ENCODE peak calls at places on chromosomes 3 and 15, in five cellular contexts. T, V, W, G and I are unnamed samples.

GRCh38 chr3:127209840-127210653 is 17.1 kb downstream of the PRR23E start:
- DNase-seq in T (no peak), V (no peak), W (no peak), G (no peak), I (no peak)

GRCh38 chr3:38823722-38824121 is 7.7 kb upstream of the SCN10A start:
- DNase-seq in T (no peak), V (no peak), W (no peak), G (no peak), I (no peak)

GRCh38 chr3:189324538-189325138 is 152.9 kb downstream of the TPRG1 start:
- DNase-seq in T (peak), V (peak), W (peak), G (peak), I (peak)

GRCh38 chr3:150407051-150407817 is 864 bp upstream of the TSC22D2 start:
- DNase-seq in T (no peak), V (no peak), W (peak), G (no peak), I (peak)

GRCh38 chr3:102177075-102177755 is 257.6 kb upstream of the ZPLD1 start:
- DNase-seq in T (no peak), V (no peak), W (no peak), G (no peak), I (no peak)

GRCh38 chr3:98657429-98657828 is 64.0 kb upstream of the CPOX start:
- DNase-seq in T (peak), V (no peak), W (peak), G (no peak), I (no peak)

GRCh38 chr3:176595307-176595706 is 602.0 kb downstream of the TBL1XR1 start:
- DNase-seq in T (no peak), V (peak), W (peak), G (no peak), I (no peak)

GRCh38 chr3:159852821-159853505 is 135.7 kb upstream of the IL12A start:
- DNase-seq in T (peak), V (peak), W (peak), G (no peak), I (peak)

GRCh38 chr15:90650117-90650955 is 66.8 kb upstream of the BLM start:
- DNase-seq in T (no peak), V (peak), W (peak), G (no peak), I (peak)

GRCh38 chr3:7144696-7145308 is 283.9 kb downstream of the GRM7 start:
- DNase-seq in T (no peak), V (no peak), W (no peak), G (no peak), I (peak)
- H3K4me3 ChIP-seq in T (no peak), V (no peak), W (no peak), G (no peak), I (no peak)

GRCh38 chr3:164302622-164303021 is 775.7 kb downstream of the SI start:
- DNase-seq in T (no peak), V (no peak), W (no peak), G (no peak), I (no peak)

GRCh38 chr3:164303894-164304293 is 774.4 kb downstream of the SI start:
- DNase-seq in T (no peak), V (no peak), W (no peak), G (no peak), I (no peak)

DNA sequence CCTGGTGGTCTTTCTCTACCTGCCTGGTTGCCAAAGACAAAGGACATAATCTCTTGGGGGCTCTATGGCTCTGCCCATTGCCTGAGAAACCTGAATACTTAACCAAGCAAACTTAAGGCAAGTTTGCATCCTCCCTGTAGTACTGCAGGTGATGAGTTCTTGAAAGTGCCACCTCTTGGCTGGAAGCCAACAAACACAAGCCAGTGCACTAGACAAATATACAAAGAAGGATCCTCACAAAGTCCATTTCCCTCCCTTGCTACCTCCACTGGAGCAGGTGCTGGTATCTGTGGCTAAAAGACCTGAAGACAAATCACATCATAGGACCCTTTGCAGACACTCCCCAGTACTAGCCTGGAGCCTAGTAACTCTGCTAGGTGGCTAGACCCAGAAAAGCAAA is 772.3 kb downstream of the SI start:
- DNase-seq in T (no peak), V (no peak), W (no peak), G (no peak), I (no peak)
- TF ChIP-seq CTCF in T (no peak), V (no peak), W (no peak), G (no peak), I (no peak)

GRCh38 chr15:46681901-46682300 is 1035.4 kb upstream of the SEMA6D start:
- DNase-seq in T (no peak), V (no peak), W (no peak), G (no peak), I (no peak)

GRCh38 chr15:46677491-46677890 is 1039.8 kb upstream of the SEMA6D start:
- DNase-seq in T (no peak), V (no peak), W (no peak), G (no peak), I (no peak)

DNA sequence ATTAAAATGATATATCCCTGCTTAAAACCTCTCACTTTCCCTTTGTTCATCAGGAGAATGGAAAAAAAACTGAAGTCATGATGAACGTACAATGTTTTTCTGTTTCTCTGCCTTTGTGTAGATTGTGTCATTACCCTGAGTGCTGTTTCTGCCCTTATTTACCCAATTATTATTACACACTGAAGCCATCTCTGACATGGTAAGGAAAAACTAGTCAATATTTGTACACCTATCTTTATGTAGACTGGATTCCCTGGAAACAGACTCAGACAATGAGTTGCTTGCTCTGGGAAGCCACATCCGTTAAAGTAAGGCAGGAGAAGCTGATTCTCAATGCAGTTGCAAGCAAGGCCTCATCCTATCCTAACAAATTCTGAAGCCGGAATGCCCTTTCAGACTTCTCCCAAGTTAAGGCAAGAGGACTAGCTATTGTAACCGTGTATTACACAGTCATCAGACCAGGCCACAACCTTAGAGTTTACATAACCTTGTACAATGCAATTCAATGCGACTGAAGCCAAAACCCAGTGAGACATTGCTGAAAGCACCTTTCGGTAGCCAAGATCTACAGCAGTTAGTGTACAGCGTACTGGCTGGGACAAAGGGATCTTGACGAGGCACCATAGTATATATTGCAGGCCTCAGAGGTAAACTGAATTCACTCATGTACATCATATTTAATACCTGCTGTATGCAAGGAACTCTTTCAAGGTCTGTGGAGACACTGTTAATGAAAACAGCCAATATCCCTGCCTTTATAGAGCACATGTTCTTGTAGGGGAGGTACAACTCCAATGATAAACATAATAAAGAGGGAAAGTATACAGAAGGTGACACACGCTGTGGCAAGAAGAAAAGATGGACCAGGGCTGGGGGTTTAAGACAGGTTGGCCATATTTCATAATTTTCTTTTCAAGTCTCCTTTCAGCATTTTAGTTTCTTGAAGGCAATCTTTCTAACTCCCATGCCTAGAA is 1040.8 kb upstream of the SEMA6D start:
- DNase-seq in T (no peak), V (no peak), W (no peak), G (no peak), I (no peak)
- H3K4me3 ChIP-seq in T (no peak), V (no peak), W (no peak), G (no peak), I (no peak)

GRCh38 chr3:71419369-71419768 is 164.2 kb downstream of the FOXP1 start:
- DNase-seq in T (no peak), V (no peak), W (no peak), G (no peak), I (no peak)

GRCh38 chr3:71428841-71429609 is 154.5 kb downstream of the FOXP1 start:
- DNase-seq in T (peak), V (peak), W (peak), G (no peak), I (peak)

GRCh38 chr3:71421820-71422566 is 161.5 kb downstream of the FOXP1 start:
- DNase-seq in T (no peak), V (no peak), W (no peak), G (no peak), I (no peak)

GRCh38 chr3:71421475-71421819 is 162.1 kb downstream of the FOXP1 start:
- DNase-seq in T (no peak), V (no peak), W (no peak), G (no peak), I (no peak)

DNA sequence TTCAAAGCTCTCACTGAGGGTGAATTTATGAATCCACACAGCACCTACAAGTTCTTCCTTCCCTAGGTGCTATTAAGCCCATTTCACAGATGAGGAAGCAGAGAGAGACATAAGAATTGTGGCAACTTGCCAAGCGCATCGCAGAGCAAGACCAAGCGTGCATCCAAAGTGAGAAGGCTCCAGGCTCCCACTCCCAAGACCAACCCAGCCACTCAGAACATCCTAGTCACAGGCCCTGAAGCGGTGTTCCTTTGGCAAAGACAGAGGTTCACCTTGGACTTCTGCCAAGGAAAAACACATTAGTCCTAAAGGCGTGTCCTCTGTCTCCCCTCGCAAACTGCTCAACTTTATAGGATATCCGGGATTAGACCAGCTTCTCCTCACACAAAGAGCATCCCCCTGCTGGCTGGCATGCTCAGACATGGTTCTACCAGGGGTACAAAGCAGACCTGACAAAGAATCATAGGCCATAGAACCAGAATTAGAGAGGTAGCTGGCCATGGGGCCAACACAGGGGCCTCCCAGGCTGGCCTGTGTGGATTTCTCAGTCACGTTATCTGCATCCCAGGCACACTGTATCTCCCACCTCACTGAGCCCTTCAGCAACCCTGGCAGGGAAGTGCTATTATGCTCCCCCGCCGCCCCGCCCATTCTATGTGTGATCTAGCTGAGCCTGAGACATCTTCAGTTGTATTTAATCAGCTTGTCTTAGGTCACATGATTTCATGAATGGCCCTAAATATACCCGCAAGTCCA is 160.2 kb downstream of the FOXP1 start:
- DNase-seq in T (no peak), V (peak), W (peak), G (peak), I (peak)
- TF ChIP-seq CTCF in T (no peak), V (peak), W (no peak), G (peak), I (peak)

GRCh38 chr3:71429610-71429988 is 153.9 kb downstream of the FOXP1 start:
- DNase-seq in T (no peak), V (no peak), W (no peak), G (no peak), I (no peak)

GRCh38 chr3:71430941-71431552 is 152.5 kb downstream of the FOXP1 start:
- DNase-seq in T (no peak), V (no peak), W (no peak), G (no peak), I (no peak)

GRCh38 chr3:71425491-71426071 is 157.9 kb downstream of the FOXP1 start:
- DNase-seq in T (no peak), V (peak), W (peak), G (peak), I (no peak)
- H3K4me3 ChIP-seq in T (no peak), V (no peak), W (no peak), G (no peak), I (no peak)

GRCh38 chr3:182392182-182392917 is 401.0 kb upstream of the ATP11B start:
- DNase-seq in T (no peak), V (no peak), W (no peak), G (no peak), I (no peak)
- TF ChIP-seq CTCF in T (no peak), V (no peak), W (no peak), G (no peak), I (no peak)

GRCh38 chr3:54999159-54999558 is 71.3 kb upstream of the LRTM1 start:
- DNase-seq in T (no peak), V (peak), W (peak), G (peak), I (peak)

GRCh38 chr3:54999801-55000200 is 71.9 kb upstream of the LRTM1 start:
- DNase-seq in T (no peak), V (no peak), W (peak), G (no peak), I (peak)

GRCh38 chr3:55002416-55002930 is 74.6 kb upstream of the LRTM1 start:
- DNase-seq in T (no peak), V (no peak), W (no peak), G (no peak), I (no peak)

GRCh38 chr3:55000546-55000945 is 72.7 kb upstream of the LRTM1 start:
- DNase-seq in T (no peak), V (peak), W (peak), G (peak), I (peak)

DNA sequence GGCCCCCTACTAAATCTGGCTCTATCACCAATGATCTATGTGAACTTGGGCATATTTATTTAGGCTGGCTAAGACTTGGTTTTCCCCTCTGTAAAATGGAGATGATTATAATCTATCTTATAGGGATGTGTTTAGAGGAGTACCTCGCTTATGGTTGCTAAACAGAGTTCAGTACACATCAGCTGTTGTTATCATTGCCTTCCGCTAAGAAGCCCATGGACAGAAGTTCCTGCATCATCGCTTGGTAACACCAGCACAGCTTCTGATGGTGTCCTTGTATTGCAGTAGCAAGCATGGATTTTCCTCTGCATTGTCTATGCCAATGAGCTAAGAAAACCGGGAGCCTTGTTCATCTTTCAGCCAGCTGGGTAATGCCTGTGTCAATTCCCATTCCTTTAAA is 73.1 kb upstream of the LRTM1 start:
- DNase-seq in T (no peak), V (no peak), W (no peak), G (no peak), I (no peak)
- H3K4me3 ChIP-seq in T (no peak), V (no peak), W (no peak), G (no peak), I (no peak)

GRCh38 chr15:28096411-28096719 is 2.8 kb downstream of the OCA2 start:
- DNase-seq in T (no peak), V (peak), W (peak), G (no peak), I (no peak)
- TF ChIP-seq CTCF in T (no peak), V (no peak), W (no peak), G (no peak), I (no peak)